ENCODE peak calls at places on chromosome 7, in seven cellular contexts. B is IMR-90, D is mesenchymal stem cell, G is H9, A is H1, Q is mesendoderm, F is trophoblast cell. I is an unnamed sample.

GRCh38 chr7:134434701-134435100 is 24.2 kb downstream of the AKR1B1 start:
- DNase-seq in G (no peak), D (no peak), Q (no peak), F (no peak), A (no peak), B (no peak), I (no peak)

GRCh38 chr7:87328281-87328680 is 17.2 kb upstream of the CROT start:
- DNase-seq in G (no peak), B (peak), Q (peak), A (no peak), F (no peak), D (peak), I (no peak)

GRCh38 chr7:139811106-139811505 is 18.0 kb upstream of the TBXAS1 start:
- DNase-seq in B (peak), D (peak), G (no peak), A (no peak), Q (no peak), F (no peak), I (no peak)

GRCh38 chr7:423312-424260 is 96.1 kb downstream of the PDGFA start:
- DNase-seq in A (no peak), D (no peak), Q (no peak), G (no peak), F (no peak), B (no peak), I (no peak)

GRCh38 chr7:131544449-131545425 is 11.7 kb downstream of the PODXL start:
- DNase-seq in B (peak), D (peak), A (no peak), Q (peak), F (no peak), G (no peak), I (no peak)

GRCh38 chr7:1076184-1077072 is 11.5 kb upstream of the GPER1 start:
- DNase-seq in G (no peak), A (no peak), F (no peak), Q (no peak), D (no peak), B (no peak), I (no peak)

GRCh38 chr7:26704786-26705185 is 159.6 kb downstream of the SKAP2 start:
- DNase-seq in A (no peak), Q (no peak), B (peak), G (no peak), F (no peak), D (no peak), I (no peak)

GRCh38 chr7:134605978-134606923 is 40.4 kb upstream of the BPGM start:
- DNase-seq in D (peak), G (peak), Q (peak), F (peak), B (peak), A (peak), I (peak)

GRCh38 chr7:30471205-30471604 is 7.4 kb downstream of the NOD1 start:
- DNase-seq in D (no peak), A (no peak), Q (no peak), G (no peak), B (no peak), F (no peak), I (no peak)

GRCh38 chr7:72476608-72477305 is 64.6 kb upstream of the CALN1 start:
- DNase-seq in B (no peak), G (no peak), F (no peak), D (no peak), A (peak), Q (no peak), I (no peak)

GRCh38 chr7:40538281-40538680 is 403.5 kb downstream of the SUGCT start:
- DNase-seq in F (no peak), Q (no peak), D (no peak), G (no peak), A (no peak), B (peak), I (no peak)
- H2AK5ac ChIP-seq in F (no peak), Q (no peak), D (no peak), G (no peak), A (no peak), B (no peak), I (no peak)

GRCh38 chr7:127437772-127438330 is 45.3 kb upstream of the ZNF800 start:
- DNase-seq in B (peak), A (no peak), G (no peak), F (peak), Q (peak), D (peak), I (no peak)

GRCh38 chr7:127438836-127439235 is 46.3 kb upstream of the ZNF800 start:
- DNase-seq in A (no peak), Q (no peak), G (no peak), B (no peak), F (peak), D (no peak), I (no peak)

GRCh38 chr7:127437241-127437640 is 44.7 kb upstream of the ZNF800 start:
- DNase-seq in G (no peak), F (peak), A (no peak), Q (no peak), B (no peak), D (no peak), I (no peak)

GRCh38 chr7:127440206-127440605 is 47.7 kb upstream of the ZNF800 start:
- DNase-seq in G (no peak), Q (peak), B (no peak), A (no peak), D (no peak), F (peak), I (no peak)
- H2AK5ac ChIP-seq in G (no peak), Q (no peak), B (no peak), A (no peak), D (no peak), F (no peak), I (no peak)

DNA sequence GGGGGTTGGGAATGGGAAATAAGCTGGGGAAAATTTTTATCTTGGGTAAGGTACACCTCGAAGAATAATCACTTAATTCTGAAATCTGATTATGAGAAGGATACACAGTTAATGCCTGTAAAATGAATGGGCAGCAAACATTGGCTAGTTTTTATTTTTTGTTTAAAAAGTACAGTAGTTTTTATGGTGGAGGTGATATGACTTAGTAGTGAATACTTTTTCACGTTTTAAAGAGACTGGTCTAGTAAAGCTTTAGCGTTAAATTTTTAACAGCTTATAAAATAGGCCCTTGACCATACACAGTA is 1.8 kb downstream of the PTPN12 start:
- DNase-seq in G (no peak), F (peak), B (no peak), Q (no peak), D (no peak), A (no peak), I (no peak)
- H2AK5ac ChIP-seq in G (no peak), F (no peak), B (no peak), Q (no peak), D (no peak), A (no peak), I (no peak)

DNA sequence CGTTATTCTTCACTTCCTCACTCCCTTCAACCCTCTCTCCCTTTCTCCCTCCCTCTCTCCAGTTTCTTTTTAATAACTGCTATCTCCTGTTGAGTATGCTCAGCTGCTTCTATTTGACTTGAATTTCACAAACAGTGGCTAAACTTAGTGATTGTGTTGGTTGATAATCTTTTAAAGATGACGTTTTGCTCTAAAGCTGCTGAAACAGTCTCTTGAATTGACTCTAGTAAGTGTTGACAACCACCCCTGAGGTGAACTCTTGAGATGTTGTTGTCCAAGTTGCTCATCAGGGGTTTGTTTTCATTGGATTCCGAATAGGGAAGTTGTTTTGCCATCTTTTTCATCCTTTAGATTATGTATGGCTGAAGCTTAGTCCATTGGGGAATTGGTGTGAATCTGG is 176.2 kb downstream of the TWIST1 start:
- DNase-seq in G (no peak), A (no peak), Q (peak), D (no peak), B (no peak), F (no peak), I (no peak)
- H2AK5ac ChIP-seq in G (no peak), A (no peak), Q (no peak), D (no peak), B (no peak), F (no peak), I (no peak)

GRCh38 chr7:46032353-46032752 is 111.3 kb upstream of the IGFBP3 start:
- DNase-seq in B (no peak), Q (no peak), F (peak), G (no peak), A (no peak), D (no peak), I (no peak)

GRCh38 chr7:46024263-46024916 is 103.3 kb upstream of the IGFBP3 start:
- DNase-seq in A (no peak), G (no peak), D (no peak), F (peak), B (no peak), Q (no peak), I (no peak)

GRCh38 chr7:46026741-46027140 is 105.7 kb upstream of the IGFBP3 start:
- DNase-seq in A (no peak), G (no peak), F (no peak), Q (no peak), B (no peak), D (no peak), I (no peak)

GRCh38 chr7:46029111-46029704 is 108.1 kb upstream of the IGFBP3 start:
- DNase-seq in D (no peak), B (no peak), F (peak), Q (peak), A (no peak), G (no peak), I (no peak)

GRCh38 chr7:46028246-46028645 is 107.2 kb upstream of the IGFBP3 start:
- DNase-seq in G (no peak), B (no peak), D (no peak), Q (no peak), A (no peak), F (peak), I (no peak)
- H2AK5ac ChIP-seq in G (no peak), B (no peak), D (no peak), Q (no peak), A (no peak), F (no peak), I (no peak)

GRCh38 chr7:39265912-39266591 is 288.3 kb downstream of the POU6F2 start:
- DNase-seq in D (no peak), G (no peak), Q (no peak), B (no peak), A (no peak), F (no peak), I (no peak)

GRCh38 chr7:39259391-39260003 is 281.8 kb downstream of the POU6F2 start:
- DNase-seq in D (no peak), B (no peak), A (no peak), G (peak), Q (peak), F (no peak), I (no peak)

DNA sequence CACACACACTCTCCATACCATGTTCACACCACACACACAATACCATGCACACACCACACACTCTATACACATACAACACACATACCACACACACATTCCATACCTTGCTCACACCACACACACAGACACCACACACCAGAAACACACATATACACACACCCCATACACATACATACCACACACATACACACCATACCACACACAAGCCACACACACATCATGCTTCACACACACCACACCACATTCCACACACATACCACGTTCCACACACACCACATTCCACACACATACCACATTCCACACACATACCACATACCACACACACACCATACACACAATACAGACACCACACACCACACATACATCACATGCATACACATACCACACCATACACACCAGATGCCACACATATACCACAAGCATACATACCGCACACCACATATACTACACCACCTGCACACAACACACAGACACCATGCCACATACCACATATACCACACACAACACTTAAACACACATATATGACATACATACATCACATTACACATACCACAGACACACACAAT is 282.7 kb downstream of the POU6F2 start:
- DNase-seq in B (no peak), A (no peak), F (no peak), G (no peak), Q (peak), D (no peak), I (no peak)
- H2AK5ac ChIP-seq in B (no peak), A (peak), F (no peak), G (no peak), Q (peak), D (no peak), I (no peak)

DNA sequence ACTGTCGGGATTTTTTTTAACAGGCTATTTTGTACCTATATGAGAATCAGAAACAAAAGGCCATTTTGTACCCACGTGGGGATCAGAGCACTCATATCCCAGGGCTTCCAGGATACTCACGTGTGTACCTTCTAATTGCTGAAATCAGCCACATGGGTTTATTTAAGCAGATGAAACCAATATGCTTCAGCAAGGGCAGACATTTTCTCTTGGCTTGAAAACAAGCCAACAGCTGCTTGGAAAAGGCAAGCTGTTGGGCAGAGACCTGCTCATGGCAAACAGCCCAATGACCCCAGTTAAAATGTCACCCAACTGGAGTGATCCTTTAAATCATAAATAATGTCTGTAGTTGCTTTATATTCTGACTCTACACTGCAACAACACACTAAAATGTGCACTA is 26.5 kb upstream of the TOMM7 start:
- DNase-seq in G (no peak), A (no peak), D (no peak), Q (no peak), F (no peak), B (no peak), I (no peak)
- H2AK5ac ChIP-seq in G (no peak), A (no peak), D (no peak), Q (no peak), F (no peak), B (no peak), I (no peak)

GRCh38 chr7:124752310-124752709 is 13.3 kb downstream of the GPR37 start:
- DNase-seq in F (peak), G (no peak), D (peak), Q (peak), A (no peak), B (peak), I (no peak)
- H2AK5ac ChIP-seq in F (no peak), G (no peak), D (no peak), Q (no peak), A (no peak), B (no peak), I (no peak)

GRCh38 chr7:37065779-37066271 is 341.5 kb upstream of the AOAH start:
- DNase-seq in G (no peak), F (no peak), B (peak), D (peak), A (no peak), Q (no peak), I (no peak)

GRCh38 chr7:37062460-37062859 is 338.2 kb upstream of the AOAH start:
- DNase-seq in G (no peak), Q (no peak), B (no peak), F (no peak), D (no peak), A (no peak), I (no peak)

GRCh38 chr7:37056256-37056655 is 332.0 kb upstream of the AOAH start:
- DNase-seq in G (no peak), Q (no peak), D (no peak), B (no peak), A (no peak), F (no peak), I (no peak)

DNA sequence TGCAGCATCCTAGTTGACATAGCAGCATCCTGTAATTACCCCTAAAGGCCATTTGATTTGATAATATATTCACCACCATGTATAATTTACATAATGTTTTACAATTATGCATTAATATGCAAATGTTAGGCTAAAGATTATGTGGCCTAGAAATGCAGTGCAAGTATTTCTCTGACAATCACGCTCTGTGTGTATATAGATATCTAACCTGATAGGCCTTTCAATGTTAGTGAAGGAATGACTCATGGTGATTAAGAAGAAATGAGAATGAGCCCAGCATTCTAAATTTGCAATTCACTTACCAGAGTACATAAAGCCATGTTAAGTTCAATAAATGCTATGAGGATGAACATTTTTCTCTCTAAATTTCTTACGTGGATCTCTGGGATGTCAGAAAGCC is 337.7 kb upstream of the AOAH start:
- DNase-seq in A (no peak), G (no peak), B (peak), F (no peak), D (no peak), Q (no peak), I (no peak)
- H2AK5ac ChIP-seq in A (no peak), G (no peak), B (no peak), F (no peak), D (no peak), Q (no peak), I (no peak)